ENCODE peak calls at places on chromosome 3, in eight cellular contexts. V is breast epithelium; C is dorsolateral prefrontal cortex; X is AG04450; G is CD8-positive, alpha-beta memory T cell; A is neural progenitor cell; O is IMR-90; W is MM.1S. M is an unnamed sample.

GRCh38 chr3:115713247-115713646 is 89.9 kb downstream of the GAP43 start:
- DNase-seq in V (no peak), C (peak; percentile 34), X (no peak), G (no peak), A (no peak), O (peak; percentile 30), W (no peak), M (peak; percentile 84)

GRCh38 chr3:167575000-167575399 is 78.7 kb downstream of the WDR49 start:
- DNase-seq in V (no peak), C (peak; percentile 4), X (no peak), G (no peak), A (peak; percentile 77), O (no peak), W (no peak), M (no peak)

GRCh38 chr3:122921791-122922651 is 105.5 kb downstream of the SEMA5B start:
- DNase-seq in V (no peak), C (no peak), X (no peak), G (no peak), A (peak; percentile 78), O (no peak), W (peak; percentile 46), M (no peak)

GRCh38 chr3:187684880-187685279 is 14.7 kb upstream of the SST start:
- DNase-seq in V (no peak), C (no peak), X (no peak), G (no peak), A (no peak), O (peak; percentile 24), W (no peak), M (no peak)

GRCh38 chr3:17412950-17413530 is 329.4 kb downstream of the TBC1D5 start:
- DNase-seq in V (no peak), C (no peak), X (peak; percentile 21), G (peak; percentile 45), A (peak; percentile 82), O (peak; percentile 64), W (peak; percentile 76), M (no peak)

GRCh38 chr3:153161138-153161713 is 800 bp upstream of the RAP2B start:
- DNase-seq in V (peak; percentile 98), C (peak; percentile 83), X (peak; percentile 100), G (peak; percentile 95), A (peak; percentile 99), O (peak; percentile 100), W (peak; percentile 100), M (peak; percentile 96)

GRCh38 chr3:25783661-25784512 is 644 bp upstream of the NGLY1 start:
- DNase-seq in V (peak; percentile 21), C (peak; percentile 37), X (no peak), G (no peak), A (peak; percentile 86), O (peak; percentile 18), W (peak; percentile 28), M (peak; percentile 81)

GRCh38 chr3:14472471-14473351 is 67.4 kb downstream of the GRIP2 start:
- DNase-seq in V (no peak), C (no peak), X (peak; percentile 73), G (no peak), A (no peak), O (peak; percentile 92), W (no peak), M (no peak)

GRCh38 chr3:58214484-58215316 is 3.9 kb upstream of the DNASE1L3 start:
- DNase-seq in V (peak; percentile 54), C (no peak), X (no peak), G (no peak), A (no peak), O (peak; percentile 42), W (peak; percentile 66), M (peak; percentile 54)

GRCh38 chr3:194395201-194395600 is 3.9 kb downstream of the GP5 start:
- DNase-seq in V (no peak), C (no peak), X (no peak), G (no peak), A (no peak), O (peak; percentile 48), W (no peak), M (no peak)
- H3K27ac ChIP-seq in V (no peak overlapping the region), C (no peak overlapping the region), X (no peak overlapping the region), G (no peak overlapping the region), A (no peak overlapping the region), O (no peak overlapping the region), W (no peak overlapping the region), M (no peak overlapping the region)

GRCh38 chr3:63980830-63981498 is 42.3 kb downstream of the PSMD6 start:
- DNase-seq in V (no peak), C (no peak), X (no peak), G (no peak), A (no peak), O (no peak), W (no peak), M (no peak)

GRCh38 chr3:63976862-63977180 is 46.5 kb downstream of the PSMD6 start:
- DNase-seq in V (no peak), C (no peak), X (no peak), G (no peak), A (no peak), O (no peak), W (no peak), M (no peak)

GRCh38 chr3:63980019-63980418 is 43.3 kb downstream of the PSMD6 start:
- DNase-seq in V (no peak), C (no peak), X (no peak), G (no peak), A (no peak), O (no peak), W (no peak), M (no peak)

GRCh38 chr3:63977893-63978292 is 45.4 kb downstream of the PSMD6 start:
- DNase-seq in V (no peak), C (no peak), X (no peak), G (no peak), A (no peak), O (no peak), W (no peak), M (no peak)

DNA sequence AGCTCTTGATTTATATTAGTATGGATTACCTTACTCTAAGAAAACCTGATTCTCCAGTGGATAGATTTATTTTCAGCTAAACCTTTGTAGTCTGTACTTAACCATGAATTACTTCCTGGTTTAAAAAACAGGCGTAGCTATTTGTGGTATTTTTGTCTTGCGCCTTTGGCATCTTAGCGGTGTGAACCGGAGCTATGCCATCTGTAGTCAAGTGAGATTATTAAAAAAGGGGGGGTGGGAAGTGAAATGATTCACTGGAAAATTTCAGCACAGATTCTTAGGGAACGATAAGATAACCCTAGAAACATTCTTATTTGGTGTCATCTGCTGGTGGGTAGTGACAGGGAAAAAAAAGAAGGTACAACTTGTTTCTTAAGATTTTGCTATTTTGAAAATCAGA is 44.2 kb downstream of the PSMD6 start:
- DNase-seq in V (peak; percentile 66), C (no peak), X (no peak), G (peak; percentile 69), A (no peak), O (no peak), W (no peak), M (no peak)
- H3K27ac ChIP-seq in V (peak overlapping the region; percentile 64), C (no peak overlapping the region), X (no peak overlapping the region), G (peak overlapping the region; percentile 28), A (no peak overlapping the region), O (no peak overlapping the region), W (no peak overlapping the region), M (no peak overlapping the region)

GRCh38 chr3:51957520-51958205 is 2.5 kb downstream of the GPR62 start:
- DNase-seq in V (no peak), C (no peak), X (no peak), G (no peak), A (no peak), O (no peak), W (no peak), M (no peak)

GRCh38 chr3:51954713-51955112 is 468 bp upstream of the GPR62 start:
- DNase-seq in V (no peak), C (no peak), X (no peak), G (no peak), A (no peak), O (no peak), W (no peak), M (no peak)

GRCh38 chr3:51955175-51955892 is at the start of gene GPR62:
- DNase-seq in V (no peak), C (peak; percentile 84), X (no peak), G (no peak), A (no peak), O (no peak), W (no peak), M (no peak)

GRCh38 chr3:51954120-51954519 is 1.1 kb upstream of the GPR62 start:
- DNase-seq in V (no peak), C (no peak), X (no peak), G (no peak), A (no peak), O (no peak), W (no peak), M (no peak)

GRCh38 chr3:51955893-51956770 is 951 bp downstream of the GPR62 start:
- DNase-seq in V (no peak), C (peak; percentile 58), X (no peak), G (peak; percentile 55), A (peak; percentile 84), O (no peak), W (no peak), M (no peak)
- H3K27ac ChIP-seq in V (peak overlapping the region; percentile 64), C (peak overlapping the region; percentile 98), X (no peak overlapping the region), G (no peak overlapping the region), A (no peak overlapping the region), O (no peak overlapping the region), W (no peak overlapping the region), M (peak overlapping the region; percentile 6)

GRCh38 chr3:30518872-30519271 is 87.5 kb upstream of the TGFBR2 start:
- DNase-seq in V (no peak), C (no peak), X (no peak), G (no peak), A (no peak), O (no peak), W (no peak), M (no peak)

GRCh38 chr3:30521156-30521555 is 85.2 kb upstream of the TGFBR2 start:
- DNase-seq in V (no peak), C (no peak), X (no peak), G (no peak), A (no peak), O (no peak), W (no peak), M (no peak)

GRCh38 chr3:30516238-30516637 is 90.2 kb upstream of the TGFBR2 start:
- DNase-seq in V (no peak), C (no peak), X (no peak), G (no peak), A (no peak), O (peak; percentile 43), W (no peak), M (no peak)

GRCh38 chr3:30520695-30521094 is 85.7 kb upstream of the TGFBR2 start:
- DNase-seq in V (no peak), C (no peak), X (no peak), G (no peak), A (no peak), O (no peak), W (no peak), M (no peak)

DNA sequence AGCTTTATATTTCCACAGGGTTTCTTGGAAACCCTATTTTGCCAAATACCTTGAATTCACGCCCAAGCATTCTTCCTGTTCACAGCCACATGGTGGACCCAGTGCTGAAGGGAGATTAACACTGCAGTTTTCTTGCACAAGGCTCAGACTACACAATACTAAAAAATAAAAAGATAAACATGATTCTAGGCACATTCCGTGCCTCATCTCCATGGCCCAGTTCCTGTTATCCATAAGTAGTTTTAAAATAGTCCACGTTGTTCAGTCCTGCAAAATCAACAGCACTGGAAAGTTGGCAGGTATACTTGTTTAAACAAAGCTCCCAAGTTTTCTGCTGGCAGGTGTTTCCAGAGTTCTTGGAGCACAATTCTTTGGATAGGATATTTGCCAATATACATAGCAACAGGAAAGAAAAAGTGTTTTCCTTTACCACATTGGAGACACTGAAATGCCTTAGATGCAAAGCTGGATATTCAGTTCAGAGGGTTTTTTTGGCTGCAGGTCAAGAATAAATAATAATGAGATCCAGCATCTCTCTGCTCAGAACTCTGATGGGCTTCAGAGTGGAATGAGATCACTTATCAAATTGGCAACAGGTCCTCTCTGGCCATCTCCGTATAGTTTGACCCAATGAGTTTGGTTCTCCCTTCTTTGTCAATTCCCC is 88.1 kb upstream of the TGFBR2 start:
- DNase-seq in V (peak; percentile 76), C (no peak), X (no peak), G (no peak), A (no peak), O (peak; percentile 39), W (no peak), M (peak; percentile 75)
- H3K27ac ChIP-seq in V (peak overlapping the region; percentile 83), C (no peak overlapping the region), X (no peak overlapping the region), G (no peak overlapping the region), A (no peak overlapping the region), O (no peak overlapping the region), W (no peak overlapping the region), M (peak overlapping the region; percentile 73)

M was measured in right lobe of liver.